ENCODE peak calls at places on chromosomes 3 and 15, in nine cellular contexts. P is left ventricle myocardium inferior; O is PC-9; I is AG04450; H is uterus; A is transverse colon; G is left lung; X is colonic mucosa; Y is CD8-positive, alpha-beta T cell. N is an unnamed sample.
A peak's percentile ranks its signal among the peaks of the same experiment; 100 is the strongest.

GRCh38 chr3:154095832-154096421 is 25.3 kb upstream of the ARHGEF26 start:
- DNase-seq in I (peak; percentile 4), P (no peak), X (no peak), G (no peak), A (no peak), Y (no peak), O (no peak), H (no peak), N (no peak)

GRCh38 chr3:69454204-69454787 is 68.4 kb upstream of the FRMD4B start:
- DNase-seq in P (no peak), X (no peak), O (no peak), Y (no peak), G (peak; percentile 65), A (no peak), H (no peak), I (no peak), N (no peak)

GRCh38 chr3:58120075-58120812 is 90.5 kb downstream of the DNASE1L3 start:
- DNase-seq in A (no peak), O (no peak), G (no peak), Y (no peak), X (no peak), I (no peak), P (no peak), H (peak; percentile 32), N (no peak)

GRCh38 chr3:129120254-129121004 is 1.2 kb downstream of the RAB43 start:
- DNase-seq in I (peak; percentile 55), O (peak; percentile 92), A (peak; percentile 93), H (peak; percentile 88), P (peak; percentile 84), Y (peak; percentile 92), X (peak; percentile 93), G (peak; percentile 92), N (peak; percentile 95)

GRCh38 chr3:58334013-58334321 is 1.3 kb downstream of the PXK start:
- DNase-seq in G (no peak), H (no peak), A (no peak), P (no peak), I (no peak), Y (no peak), X (no peak), O (no peak), N (no peak)

GRCh38 chr15:28086175-28086703 is 12.9 kb downstream of the OCA2 start:
- DNase-seq in H (no peak), O (peak; percentile 37), I (peak; percentile 16), P (no peak), A (peak; percentile 70), G (no peak), X (peak; percentile 70), Y (peak; percentile 67), N (no peak)

GRCh38 chr15:90677807-90678790 is 39.0 kb upstream of the BLM start:
- DNase-seq in Y (no peak), A (peak; percentile 25), X (no peak), H (no peak), G (no peak), I (no peak), O (no peak), P (no peak), N (no peak)

GRCh38 chr15:90419202-90419601 is 31.2 kb downstream of the IQGAP1 start:
- DNase-seq in H (no peak), P (no peak), O (no peak), G (no peak), X (no peak), Y (no peak), I (no peak), A (no peak), N (no peak)

GRCh38 chr3:166125179-166125578 is 288.0 kb upstream of the BCHE start:
- DNase-seq in Y (no peak), P (no peak), X (no peak), G (no peak), I (no peak), H (no peak), O (no peak), A (no peak), N (no peak)

GRCh38 chr15:42359249-42359648 is at the start of gene CAPN3:
- DNase-seq in X (no peak), O (no peak), G (no peak), A (no peak), I (no peak), H (no peak), Y (no peak), P (no peak), N (no peak)

GRCh38 chr15:29139540-29140459 is 129.8 kb downstream of the NSMCE3 start:
- DNase-seq in P (no peak), A (peak; percentile 61), G (peak; percentile 86), X (peak; percentile 52), H (no peak), I (no peak), O (peak; percentile 7), Y (peak; percentile 48), N (no peak)

GRCh38 chr15:50911641-50912040 is 3.2 kb downstream of the AP4E1 start:
- DNase-seq in A (no peak), Y (no peak), X (no peak), G (no peak), P (no peak), H (no peak), O (no peak), I (no peak), N (no peak)

DNA sequence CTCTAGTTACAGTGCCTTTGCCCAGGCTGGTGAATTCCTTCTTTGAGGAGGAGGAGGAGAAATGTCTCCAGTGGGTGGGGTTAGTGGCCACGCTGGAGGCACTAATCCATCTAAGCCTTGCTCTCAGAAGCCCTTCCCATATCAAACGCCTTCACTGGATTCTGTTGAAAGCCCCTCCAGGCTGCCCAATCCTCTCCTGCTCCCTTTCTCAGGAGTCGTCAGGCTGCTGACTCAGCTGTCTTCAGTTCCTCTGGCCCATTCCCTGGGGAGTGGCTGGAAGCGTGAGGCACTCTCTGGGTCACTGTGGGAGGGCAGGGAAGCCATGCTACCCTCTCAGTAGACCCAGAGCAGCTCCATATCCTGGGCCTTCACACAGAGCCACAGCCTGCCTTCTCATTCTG is 2.7 kb downstream of the AP2M1 start:
- DNase-seq in A (no peak), I (no peak), O (no peak), Y (no peak), G (no peak), P (no peak), X (no peak), H (no peak), N (no peak)
- H3K4me3 ChIP-seq in A (peak overlapping the region; percentile 80), I (peak overlapping the region; percentile 98), O (no peak overlapping the region), Y (no peak overlapping the region), G (peak overlapping the region; percentile 95), P (peak overlapping the region; percentile 92), X (no peak overlapping the region), H (no peak overlapping the region), N (peak overlapping the region; percentile 99)

GRCh38 chr3:47961815-47962606 is 54.2 kb downstream of the MAP4 start:
- DNase-seq in O (peak; percentile 45), P (no peak), G (no peak), H (no peak), I (no peak), X (peak; percentile 27), A (no peak), Y (peak; percentile 29), N (no peak)
- TF ChIP-seq CTCF in O (no peak), P (no peak), G (no peak), H (no peak), I (no peak), X (no peak), A (no peak), Y (no peak), N (no peak)

GRCh38 chr3:30004481-30004880 is 601.9 kb upstream of the TGFBR2 start:
- DNase-seq in G (no peak), Y (no peak), H (no peak), X (no peak), P (no peak), O (no peak), A (no peak), I (no peak), N (no peak)

GRCh38 chr3:30002782-30003181 is 603.6 kb upstream of the TGFBR2 start:
- DNase-seq in A (no peak), I (no peak), P (no peak), G (no peak), X (no peak), H (no peak), Y (no peak), O (no peak), N (no peak)

GRCh38 chr3:30003741-30004140 is 602.7 kb upstream of the TGFBR2 start:
- DNase-seq in P (no peak), A (no peak), H (no peak), O (no peak), I (no peak), X (no peak), Y (no peak), G (no peak), N (no peak)

GRCh38 chr3:30007668-30008067 is 598.7 kb upstream of the TGFBR2 start:
- DNase-seq in H (no peak), P (no peak), Y (no peak), I (no peak), G (no peak), O (no peak), X (no peak), A (no peak), N (no peak)

DNA sequence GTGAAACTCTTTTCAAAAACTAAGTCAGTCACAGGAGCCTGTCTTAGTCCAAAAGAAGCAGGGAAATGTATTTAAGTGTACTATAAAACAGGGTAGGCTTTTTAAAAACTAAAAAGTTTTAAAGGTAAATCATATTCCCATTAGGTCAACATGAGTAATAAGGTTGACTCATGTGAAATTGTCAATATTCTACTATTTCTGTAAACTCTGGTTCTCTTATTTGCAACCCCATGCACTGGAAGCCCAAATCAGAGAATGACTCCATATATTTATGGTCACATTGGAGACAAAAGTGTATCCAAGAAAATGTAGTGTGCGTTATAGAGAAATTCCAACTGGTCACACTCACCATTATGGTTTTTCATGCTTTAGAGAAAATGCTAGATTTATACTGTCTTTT is 600.3 kb upstream of the TGFBR2 start:
- DNase-seq in H (no peak), O (no peak), P (no peak), G (no peak), A (no peak), I (no peak), X (no peak), Y (no peak), N (no peak)
- H3K27ac ChIP-seq in H (no peak overlapping the region), O (no peak overlapping the region), P (no peak overlapping the region), G (no peak overlapping the region), A (no peak overlapping the region), I (no peak overlapping the region), X (no peak overlapping the region), Y (no peak overlapping the region), N (no peak overlapping the region)

GRCh38 chr15:48333553-48333952 is 2.3 kb downstream of the DUT start:
- DNase-seq in Y (no peak), O (no peak), G (no peak), A (no peak), I (no peak), P (no peak), X (no peak), H (no peak), N (no peak)
- H3K4me3 ChIP-seq in Y (no peak overlapping the region), O (peak overlapping the region; percentile 94), G (no peak overlapping the region), A (no peak overlapping the region), I (no peak overlapping the region), P (no peak overlapping the region), X (no peak overlapping the region), H (no peak overlapping the region), N (no peak overlapping the region)

N was measured in lower lobe of right lung.